ENCODE peak calls at places on chromosomes 7 and 10, in four cellular contexts. S is heart left ventricle; U is tibial nerve; T is CD4-positive, alpha-beta T cell. H is an unnamed sample.
A peak's percentile ranks its signal among the peaks of the same experiment; 100 is the strongest.

GRCh38 chr10:129035052-129035805 is 431.8 kb upstream of the MGMT start:
- DNase-seq in U (no peak), S (no peak), T (peak; percentile 46), H (no peak)

GRCh38 chr7:44291066-44291732 is 34.2 kb downstream of the CAMK2B start:
- DNase-seq in S (peak; percentile 77), U (no peak), T (no peak), H (no peak)

GRCh38 chr7:35874881-35875280 is 74.0 kb downstream of the SEPTIN7 start:
- DNase-seq in U (no peak), T (no peak), S (no peak), H (no peak)

GRCh38 chr10:125495386-125495785 is 187.6 kb downstream of the TEX36 start:
- DNase-seq in T (no peak), S (no peak), U (no peak), H (no peak)

GRCh38 chr10:102675887-102676616 is 31.8 kb downstream of the TRIM8 start:
- DNase-seq in T (no peak), S (peak; percentile 60), U (no peak), H (no peak)

GRCh38 chr10:93061594-93062498 is 1.2 kb downstream of the CYP26C1 start:
- DNase-seq in T (no peak), S (no peak), U (no peak), H (no peak)

GRCh38 chr7:151705744-151706567 is 171.0 kb downstream of the PRKAG2 start:
- DNase-seq in U (no peak), S (no peak), T (no peak), H (peak; percentile 39)

GRCh38 chr10:91908358-91909177 is 718 bp downstream of the FGFBP3 start:
- DNase-seq in T (peak; percentile 70), U (peak; percentile 38), S (peak; percentile 79), H (no peak)

GRCh38 chr10:98326621-98327027 is 58.6 kb upstream of the LOXL4 start:
- DNase-seq in T (no peak), U (no peak), S (no peak), H (no peak)

GRCh38 chr7:126668367-126668752 is 584.4 kb downstream of the GRM8 start:
- DNase-seq in T (no peak), U (no peak), S (no peak), H (no peak)

GRCh38 chr10:75294518-75294865 is 58.7 kb upstream of the COMTD1 start:
- DNase-seq in S (peak; percentile 46), U (no peak), T (no peak), H (no peak)

GRCh38 chr10:82535457-82535856 is 660.5 kb downstream of the NRG3 start:
- DNase-seq in S (no peak), U (no peak), T (no peak), H (no peak)

GRCh38 chr7:74093671-74094223 is 10.1 kb downstream of the LIMK1 start:
- DNase-seq in S (no peak), U (no peak), T (no peak), H (no peak)

DNA sequence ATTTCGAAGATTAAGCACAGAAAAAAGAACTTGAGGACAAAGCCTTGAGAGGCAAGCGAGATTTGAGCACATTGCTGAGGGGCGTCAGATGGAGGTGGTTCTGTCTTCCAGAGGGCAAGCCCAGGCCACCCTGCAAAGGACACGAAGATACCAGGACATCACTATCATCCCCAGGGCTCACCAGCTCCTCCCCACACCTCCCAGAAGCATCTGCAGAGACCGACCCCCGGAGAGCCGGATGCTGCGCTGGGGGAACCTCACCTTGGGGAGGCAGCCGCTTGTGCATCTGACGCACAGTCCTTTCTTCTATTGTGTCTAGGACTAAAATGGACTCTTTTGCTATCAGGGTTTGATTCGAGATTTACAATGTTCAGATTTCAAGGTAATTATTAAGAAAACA is 259.7 kb downstream of the DNAJB6 start:
- DNase-seq in S (no peak), U (no peak), T (no peak), H (no peak)
- H3K9me3 ChIP-seq in S (no peaks in the 10 kb centered on the region), U (no peaks in the 10 kb centered on the region), T (no peaks in the 10 kb centered on the region), H (peaks cover 20% of the 10 kb centered on the region)

DNA sequence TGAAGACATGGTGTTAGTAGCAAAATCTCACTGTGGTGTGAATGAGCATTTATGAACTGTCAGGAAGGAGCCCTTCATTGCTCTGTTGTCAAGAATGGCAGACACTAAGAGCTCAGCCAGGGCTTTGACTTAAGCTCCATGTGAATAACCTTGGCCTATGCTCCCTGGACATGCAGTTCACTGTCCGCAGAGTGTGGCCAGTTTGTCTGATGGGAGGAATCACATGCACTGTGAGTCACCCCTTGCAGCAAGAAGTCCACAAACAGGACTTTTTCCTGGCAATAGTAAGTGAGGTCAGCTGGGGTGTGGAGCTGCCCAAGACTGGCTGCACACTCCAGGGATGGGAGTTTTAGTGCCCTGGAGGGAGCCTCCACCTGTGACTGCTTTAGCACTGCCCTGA is 49.5 kb downstream of the ZNF37A start:
- DNase-seq in U (no peak), T (no peak), S (no peak), H (no peak)
- H3K9me3 ChIP-seq in U (peaks cover 78% of the 10 kb centered on the region), T (no peaks in the 10 kb centered on the region), S (no peaks in the 10 kb centered on the region), H (peaks cover 5% of the 10 kb centered on the region)

DNA sequence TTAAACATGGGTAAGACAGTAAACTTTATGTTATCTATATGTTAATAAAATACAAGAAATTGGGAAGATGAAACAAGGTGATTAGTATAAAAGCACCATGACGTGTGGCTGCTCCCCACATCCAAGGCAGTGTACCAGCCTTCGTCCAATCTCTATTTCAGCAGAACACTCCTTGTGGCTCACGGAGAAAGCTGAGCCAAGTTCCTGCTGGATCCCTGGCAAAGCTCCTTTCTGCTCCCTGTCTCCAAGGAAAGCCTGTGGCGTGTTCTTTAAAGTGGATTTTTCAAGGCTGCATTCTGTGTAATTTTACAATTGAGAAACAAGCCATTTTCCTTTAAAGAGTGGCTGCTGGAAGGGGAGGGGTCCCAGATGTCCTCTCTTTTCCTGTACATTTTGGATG is 467.3 kb downstream of the PTPRN2 start:
- DNase-seq in S (no peak), U (no peak), T (no peak), H (no peak)
- H3K9me3 ChIP-seq in S (peaks cover 25% of the 10 kb centered on the region), U (peaks cover 68% of the 10 kb centered on the region), T (peaks cover 25% of the 10 kb centered on the region), H (peaks cover 37% of the 10 kb centered on the region)

DNA sequence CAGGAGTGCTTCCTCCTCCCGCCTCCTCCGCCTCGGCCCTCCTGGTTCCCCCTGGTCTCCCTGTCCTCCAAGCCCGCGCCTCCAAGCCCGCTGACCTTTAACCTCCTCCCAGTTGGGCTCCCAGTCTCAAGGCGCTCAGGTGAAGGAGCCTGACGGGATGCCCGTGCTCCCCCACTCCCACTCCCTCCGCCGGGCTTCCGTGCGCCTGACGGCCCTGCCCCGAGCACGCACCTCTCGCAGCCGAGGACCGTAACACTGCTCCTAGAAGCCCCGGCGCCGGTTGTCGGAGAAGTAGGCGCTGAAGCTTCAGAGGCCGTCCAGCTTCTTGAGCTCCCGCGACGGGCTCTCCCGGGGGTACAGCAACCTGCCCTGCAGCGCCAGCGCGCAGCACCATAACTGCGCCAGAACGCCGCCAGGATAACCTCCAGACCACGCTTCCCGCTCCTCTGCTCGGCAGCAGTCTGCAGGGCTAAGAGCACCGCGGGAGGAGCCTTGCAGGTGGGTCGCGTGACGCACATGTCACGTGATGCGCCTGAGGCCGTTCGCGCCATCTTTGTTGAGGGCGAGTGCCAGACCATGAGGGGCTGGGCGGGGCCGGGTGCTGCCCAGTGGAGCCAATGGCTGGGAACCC is 71.0 kb upstream of the ZNF479 start:
- DNase-seq in S (no peak), U (no peak), T (no peak), H (no peak)
- H3K9me3 ChIP-seq in S (no peaks in the 10 kb centered on the region), U (peaks cover 90% of the 10 kb centered on the region), T (peaks cover 33% of the 10 kb centered on the region), H (peaks cover 23% of the 10 kb centered on the region)

GRCh38 chr10:1577371-1577770 is 160.0 kb downstream of the ADARB2 start:
- DNase-seq in T (no peak), U (no peak), S (no peak), H (no peak)
- H3K9me3 ChIP-seq in T (no peaks in the 10 kb centered on the region), U (no peaks in the 10 kb centered on the region), S (no peaks in the 10 kb centered on the region), H (no peaks in the 10 kb centered on the region)

DNA sequence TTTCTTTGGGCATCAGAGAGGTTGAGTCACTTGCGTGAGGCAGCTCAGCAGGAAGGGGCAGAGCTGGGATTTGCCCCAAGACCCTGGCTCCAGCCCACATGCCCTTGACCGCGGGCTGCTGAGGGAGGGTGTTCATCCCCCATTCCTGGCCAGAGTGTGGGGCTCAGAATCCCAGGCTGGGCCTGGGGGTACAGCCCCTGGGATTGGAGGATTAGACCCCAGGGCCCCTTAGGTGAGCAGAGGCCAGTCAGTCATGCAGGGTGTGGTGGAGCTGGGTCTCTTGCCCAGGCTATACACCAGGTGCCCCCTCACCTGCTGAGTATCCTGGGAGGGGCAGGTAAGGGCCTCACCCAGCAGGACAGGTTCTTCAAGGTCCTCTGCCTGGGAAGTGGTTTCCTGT is 68.4 kb upstream of the ZNF716 start:
- DNase-seq in U (no peak), S (no peak), T (no peak), H (no peak)
- H3K9me3 ChIP-seq in U (peaks cover 35% of the 10 kb centered on the region), S (no peaks in the 10 kb centered on the region), T (peaks cover 16% of the 10 kb centered on the region), H (peaks cover 30% of the 10 kb centered on the region)

H was measured in iPS DF 6.9.